ENCODE peak calls at places on chromosomes 13 and 19, in five cellular contexts. L, C, F, J and A are unnamed samples.

GRCh38 chr19:8423821-8424223 is 10.7 kb downstream of the MARCHF2 start:
- DNase-seq in J (peak; percentile 98), F (peak; percentile 41), C (peak; percentile 97), L (peak; percentile 89), A (peak; percentile 96)

GRCh38 chr13:88601949-88602348 is 930.8 kb downstream of the SLITRK5 start:
- DNase-seq in F (no peak), L (no peak), C (no peak), J (no peak), A (no peak)

GRCh38 chr13:80048802-80049201 is 292.1 kb downstream of the SPRY2 start:
- DNase-seq in L (peak; percentile 33), J (peak; percentile 96), C (peak; percentile 91), F (no peak), A (peak; percentile 70)

GRCh38 chr13:107581009-107581408 is 634.3 kb downstream of the LIG4 start:
- DNase-seq in L (no peak), J (no peak), F (no peak), C (no peak), A (no peak)

GRCh38 chr13:79365981-79366380 is 40.1 kb downstream of the RBM26 start:
- DNase-seq in F (no peak), C (no peak), J (no peak), L (no peak), A (no peak)

GRCh38 chr13:71828564-71828963 is 38.4 kb downstream of the DACH1 start:
- DNase-seq in J (no peak), L (no peak), F (no peak), C (no peak), A (no peak)

GRCh38 chr13:26442541-26442940 is 114.9 kb upstream of the WASF3 start:
- DNase-seq in J (no peak), L (no peak), C (no peak), F (no peak), A (no peak)

GRCh38 chr19:23436318-23436717 is 41.0 kb upstream of the ZNF91 start:
- DNase-seq in C (no peak), J (no peak), F (no peak), L (no peak), A (no peak)

GRCh38 chr13:33100876-33101275 is 84.7 kb downstream of the KL start:
- DNase-seq in L (no peak), J (no peak), F (no peak), C (no peak), A (no peak)

GRCh38 chr13:50844181-50844875 is 836 bp upstream of the DLEU7 start:
- DNase-seq in J (no peak), F (no peak), L (no peak), C (no peak), A (no peak)

GRCh38 chr13:102848956-102849355 is 3.1 kb downstream of the ERCC5 start:
- DNase-seq in J (no peak), L (no peak), F (no peak), C (no peak), A (no peak)

GRCh38 chr19:49363265-49364082 is at the start of gene DKKL1:
- DNase-seq in C (peak; percentile 100), J (peak; percentile 99), L (peak; percentile 100), F (peak; percentile 100), A (peak; percentile 100)

GRCh38 chr13:48412881-48413351 is at the start of gene LPAR6:
- DNase-seq in F (no peak), C (no peak), J (no peak), L (no peak), A (peak; percentile 48)

GRCh38 chr19:33094504-33095067 is 13.6 kb downstream of the GPATCH1 start:
- DNase-seq in C (no peak), L (no peak), F (no peak), J (no peak), A (no peak)

GRCh38 chr13:26075498-26075897 is 23.7 kb upstream of the SHISA2 start:
- DNase-seq in C (no peak), J (no peak), F (no peak), L (no peak), A (no peak)

GRCh38 chr19:8532170-8532569 is 18.2 kb upstream of the ZNF414 start:
- DNase-seq in J (no peak), C (no peak), L (no peak), F (no peak), A (no peak)

GRCh38 chr19:51461723-51462161 is 3.5 kb upstream of the SIGLEC8 start:
- DNase-seq in C (no peak), J (peak; percentile 60), L (peak; percentile 24), F (no peak), A (no peak)

GRCh38 chr19:55027472-55028337 is 10.4 kb downstream of the GP6 start:
- DNase-seq in C (no peak), F (no peak), L (no peak), J (no peak), A (no peak)

GRCh38 chr13:70856706-70857105 is 748.5 kb upstream of the KLHL1 start:
- DNase-seq in C (no peak), L (no peak), J (no peak), F (no peak), A (no peak)

GRCh38 chr13:47904239-47904638 is 96.8 kb downstream of the SUCLA2 start:
- DNase-seq in J (no peak), F (no peak), L (no peak), C (no peak), A (no peak)

GRCh38 chr13:33265607-33266006 is 19.9 kb downstream of the STARD13 start:
- DNase-seq in L (no peak), F (no peak), C (no peak), J (no peak), A (no peak)

GRCh38 chr19:52638601-52639000 is 446 bp upstream of the ZNF83 start:
- DNase-seq in F (no peak), C (peak; percentile 79), J (peak; percentile 73), L (no peak), A (no peak)

GRCh38 chr13:70703755-70704154 is 595.5 kb upstream of the KLHL1 start:
- DNase-seq in L (no peak), F (no peak), C (no peak), J (no peak), A (no peak)

GRCh38 chr19:6066661-6067646 is 43.3 kb downstream of the RFX2 start:
- DNase-seq in F (peak; percentile 95), J (peak; percentile 98), L (peak; percentile 92), C (peak; percentile 97), A (peak; percentile 88)

GRCh38 chr19:4547303-4548237 is 7.7 kb upstream of the LRG1 start:
- DNase-seq in C (no peak), L (peak; percentile 60), F (no peak), J (no peak), A (no peak)

GRCh38 chr13:77919351-77920294 is 992 bp upstream of the EDNRB start:
- DNase-seq in J (peak; percentile 62), C (peak; percentile 76), L (no peak), F (peak; percentile 18), A (peak; percentile 19)

GRCh38 chr19:19482785-19483625 is 32.3 kb downstream of the TSSK6 start:
- DNase-seq in L (no peak), J (no peak), F (no peak), C (no peak), A (no peak)

GRCh38 chr13:114185182-114185971 is 6.3 kb downstream of the CFAP97D2 start:
- DNase-seq in F (no peak), L (no peak), C (no peak), J (no peak), A (no peak)

GRCh38 chr19:42132851-42133528 is 744 bp upstream of the POU2F2 start:
- DNase-seq in J (peak; percentile 71), C (peak; percentile 90), L (peak; percentile 78), F (peak; percentile 72), A (peak; percentile 51)

GRCh38 chr19:42129399-42130253 is 2.6 kb downstream of the POU2F2 start:
- DNase-seq in L (peak; percentile 29), J (peak; percentile 68), F (no peak), C (no peak), A (peak; percentile 31)

GRCh38 chr19:42132030-42132628 is at the start of gene POU2F2:
- DNase-seq in J (no peak), F (no peak), L (peak; percentile 54), C (peak; percentile 81), A (peak; percentile 19)

GRCh38 chr19:42130254-42130573 is 2.0 kb downstream of the POU2F2 start:
- DNase-seq in F (no peak), J (no peak), L (no peak), C (no peak), A (no peak)

DNA sequence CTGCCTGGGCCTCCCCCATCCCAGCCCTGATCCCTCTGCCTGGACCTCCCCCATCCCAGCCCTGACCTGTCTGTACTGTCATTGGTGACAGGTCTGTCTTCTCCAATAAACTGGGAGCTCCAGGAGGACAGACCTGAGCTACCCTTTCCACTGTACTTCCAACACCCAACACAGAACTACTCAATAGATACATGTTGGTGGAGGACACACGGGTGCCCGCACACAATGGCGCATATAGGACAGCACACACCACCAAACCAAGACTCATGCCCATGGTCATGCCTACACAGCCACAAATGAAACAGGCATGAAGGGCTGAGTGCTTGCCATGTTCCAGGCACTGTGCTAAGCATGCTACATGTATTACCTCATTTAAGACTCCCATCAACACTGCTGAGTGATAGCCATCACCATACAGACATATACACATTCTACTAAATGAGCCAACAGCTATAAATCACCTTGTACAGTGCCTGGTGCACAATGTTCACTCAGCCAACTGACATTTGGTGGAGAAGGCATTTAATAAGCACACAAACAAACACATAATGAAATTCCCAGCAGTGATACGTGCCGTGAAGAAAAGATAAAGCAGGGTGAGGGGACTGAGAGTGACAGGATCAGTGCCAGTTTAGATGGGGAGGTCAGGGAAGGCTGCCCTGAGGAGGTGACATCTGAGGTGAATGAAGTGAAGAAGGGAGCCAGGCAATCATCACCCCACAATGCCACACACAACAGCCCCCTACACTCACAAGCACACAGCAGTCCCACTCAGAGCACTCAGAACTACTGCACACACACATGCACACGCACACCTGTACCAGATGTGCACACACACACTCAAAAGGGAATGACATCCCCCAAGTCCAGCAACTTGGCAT is 857 bp downstream of the POU2F2 start:
- DNase-seq in F (no peak), L (no peak), J (no peak), C (no peak), A (no peak)
- H3K4me1 ChIP-seq in F (peaks cover 8% of the 10 kb centered on the region), L (peaks cover 16% of the 10 kb centered on the region), J (peaks cover 9% of the 10 kb centered on the region), C (no peaks in the 10 kb centered on the region), A (no peaks in the 10 kb centered on the region)

GRCh38 chr19:17473041-17473440 is 2.7 kb downstream of the SLC27A1 start:
- DNase-seq in J (no peak), C (no peak), L (peak; percentile 30), F (no peak), A (no peak)
- H3K27ac ChIP-seq in J (no peak overlapping the region), C (no peak overlapping the region), L (peak overlapping the region; percentile 54), F (no peak overlapping the region), A (no peak overlapping the region)

GRCh38 chr13:46475586-46475991 is 77.4 kb upstream of the LRCH1 start:
- DNase-seq in C (no peak), L (no peak), J (no peak), F (no peak), A (no peak)

GRCh38 chr13:46473806-46474205 is 79.2 kb upstream of the LRCH1 start:
- DNase-seq in C (no peak), F (no peak), L (no peak), J (no peak), A (no peak)

GRCh38 chr13:46479286-46479685 is 73.7 kb upstream of the LRCH1 start:
- DNase-seq in C (no peak), J (no peak), L (no peak), F (no peak), A (no peak)

GRCh38 chr13:46478641-46479040 is 74.3 kb upstream of the LRCH1 start:
- DNase-seq in C (no peak), F (no peak), L (no peak), J (no peak), A (no peak)

GRCh38 chr13:46476174-46476573 is 76.8 kb upstream of the LRCH1 start:
- DNase-seq in J (no peak), L (no peak), C (no peak), F (no peak), A (no peak)
- H3K4me1 ChIP-seq in J (no peaks in the 10 kb centered on the region), L (no peaks in the 10 kb centered on the region), C (no peaks in the 10 kb centered on the region), F (peaks cover 3% of the 10 kb centered on the region), A (peaks cover 9% of the 10 kb centered on the region)

GRCh38 chr13:106100261-106100919 is 435.1 kb downstream of the EFNB2 start:
- DNase-seq in F (peak; percentile 74), C (no peak), J (no peak), L (peak; percentile 63), A (no peak)
- H3K27ac ChIP-seq in F (peak overlapping the region; percentile 89), C (no peak overlapping the region), J (no peak overlapping the region), L (peak overlapping the region; percentile 68), A (peak overlapping the region; percentile 32)